ENCODE peak calls at places on chromosomes 4 and X, in four cellular contexts. S is cardiac muscle cell, E is HT1080, X is A172. O is an unnamed sample.

GRCh38 chr4:64715741-64716140 is 306.5 kb upstream of the TECRL start:
- DNase-seq in E (no peak), X (no peak), S (no peak), O (no peak)

GRCh38 chr4:128835498-128836222 is 26.2 kb downstream of the JADE1 start:
- DNase-seq in X (no peak), S (no peak), E (no peak), O (no peak)

GRCh38 chrX:12770440-12770839 is 20.8 kb upstream of the PRPS2 start:
- DNase-seq in X (no peak), S (peak), E (no peak), O (no peak)

GRCh38 chrX:152878976-152879755 is 18.7 kb upstream of the ZNF185 start:
- DNase-seq in S (no peak), E (no peak), X (no peak), O (no peak)

GRCh38 chr4:15361529-15361928 is 66.3 kb upstream of the C1QTNF7 start:
- DNase-seq in E (no peak), X (no peak), S (no peak), O (no peak)

GRCh38 chr4:38323141-38323634 is 340.8 kb upstream of the KLF3 start:
- DNase-seq in S (no peak), E (no peak), X (peak), O (no peak)

GRCh38 chr4:138485498-138485897 is 243.3 kb upstream of the SLC7A11 start:
- DNase-seq in X (no peak), E (no peak), S (no peak), O (no peak)

GRCh38 chr4:76687730-76688441 is 210.1 kb downstream of the SOWAHB start:
- DNase-seq in S (peak), X (no peak), E (no peak), O (no peak)

GRCh38 chr4:139951051-139951450 is 202.9 kb downstream of the MAML3 start:
- DNase-seq in X (no peak), S (no peak), E (peak), O (no peak)

GRCh38 chr4:88967883-88968316 is 89.1 kb downstream of the FAM13A start:
- DNase-seq in E (no peak), X (no peak), S (no peak), O (no peak)

GRCh38 chrX:153400146-153401132 is 711 bp downstream of the PNMA6E start:
- DNase-seq in S (peak), E (peak), X (peak), O (peak)

GRCh38 chr4:140094701-140095420 is 59.1 kb downstream of the MAML3 start:
- DNase-seq in E (peak), X (no peak), S (no peak), O (no peak)

GRCh38 chrX:54920610-54921426 is at the start of gene TRO:
- DNase-seq in X (no peak), E (no peak), S (peak), O (peak)

GRCh38 chrX:71828086-71828485 is 64.9 kb downstream of the CXorf49B start:
- DNase-seq in S (no peak), E (no peak), X (no peak), O (no peak)

O was measured in D341Med.